ENCODE peak calls at places on chromosomes 1 and 21, in seven cellular contexts. T is ovary, S is NCI-H510A, G is DMS153, W is BE2C, A is substantia nigra, K is C1 segment of cervical spinal cord. M is an unnamed sample.

GRCh38 chr1:51910182-51910581 is 31.7 kb upstream of the NRDC start:
- DNase-seq in T (no peak), S (no peak), G (no peak), W (no peak), A (no peak), K (no peak), M (no peak)

GRCh38 chr1:18707696-18708257 is 77.1 kb downstream of the PAX7 start:
- DNase-seq in T (no peak), S (no peak), G (no peak), W (no peak), A (no peak), K (no peak), M (no peak)

GRCh38 chr1:6348511-6349191 is 44.9 kb downstream of the ACOT7 start:
- DNase-seq in T (no peak), S (no peak), G (peak), W (no peak), A (no peak), K (no peak), M (no peak)

GRCh38 chr1:18530567-18531502 is 50.1 kb downstream of the KLHDC7A start:
- DNase-seq in T (no peak), S (no peak), G (no peak), W (peak), A (no peak), K (no peak), M (no peak)

GRCh38 chr1:116020668-116021272 is 44.5 kb downstream of the SLC22A15 start:
- DNase-seq in T (no peak), S (peak), G (no peak), W (peak), A (peak), K (peak), M (no peak)

GRCh38 chr21:35540950-35541632 is 492.0 kb upstream of the RUNX1 start:
- DNase-seq in T (no peak), S (no peak), G (peak), W (no peak), A (no peak), K (no peak), M (no peak)

GRCh38 chr1:18217398-18218043 is 109.9 kb downstream of the IGSF21 start:
- DNase-seq in T (no peak), S (no peak), G (no peak), W (peak), A (peak), K (no peak), M (no peak)

GRCh38 chr1:14321413-14321812 is 277.1 kb upstream of the KAZN start:
- DNase-seq in T (no peak), S (no peak), G (no peak), W (no peak), A (no peak), K (no peak), M (no peak)

GRCh38 chr1:185686996-185687778 is 47.0 kb upstream of the HMCN1 start:
- DNase-seq in T (no peak), S (no peak), G (no peak), W (no peak), A (no peak), K (no peak), M (no peak)

GRCh38 chr1:71786218-71786617 is 496.1 kb downstream of the NEGR1 start:
- DNase-seq in T (no peak), S (no peak), G (no peak), W (no peak), A (no peak), K (no peak), M (no peak)

GRCh38 chr1:184118051-184118450 is 66.5 kb downstream of the TSEN15 start:
- DNase-seq in T (no peak), S (no peak), G (no peak), W (no peak), A (no peak), K (no peak), M (no peak)

GRCh38 chr1:201383647-201384405 is 6.3 kb upstream of the TNNT2 start:
- DNase-seq in T (no peak), S (peak), G (peak), W (no peak), A (no peak), K (no peak), M (no peak)

M was measured in occipital lobe.